ENCODE peak calls at places on chromosome 17, in six cellular contexts. Y is OCI-LY7; Q is GM23338; A is spleen; C is right atrium auricular region; F is CD8-positive, alpha-beta T cell. D is an unnamed sample.

GRCh38 chr17:82489851-82490511 is 29.6 kb upstream of the FOXK2 start:
- DNase-seq in A (no peak), C (no peak), F (no peak), Q (no peak), Y (no peak), D (no peak)

GRCh38 chr17:75571197-75571884 is 16.3 kb upstream of the MYO15B start:
- DNase-seq in F (no peak), C (no peak), A (peak; percentile 92), Q (no peak), Y (peak; percentile 97), D (no peak)

GRCh38 chr17:27993723-27994310 is 48.7 kb upstream of the NLK start:
- DNase-seq in Y (no peak), F (no peak), C (no peak), Q (no peak), A (no peak), D (no peak)

GRCh38 chr17:76252040-76252954 is 12.0 kb upstream of the RNF157 start:
- DNase-seq in F (no peak), A (peak; percentile 91), Q (no peak), Y (peak; percentile 41), C (peak; percentile 87), D (peak; percentile 56)

GRCh38 chr17:64216385-64217248 is 46.4 kb downstream of the TEX2 start:
- DNase-seq in A (peak; percentile 76), Q (peak; percentile 57), F (no peak), C (no peak), Y (no peak), D (no peak)

GRCh38 chr17:17056167-17056562 is 13.9 kb downstream of the MPRIP start:
- DNase-seq in Q (no peak), A (no peak), Y (no peak), F (no peak), C (no peak), D (no peak)

GRCh38 chr17:38667099-38667786 is 7.5 kb downstream of the EPOP start:
- DNase-seq in A (peak; percentile 84), Y (peak; percentile 78), F (peak; percentile 27), Q (peak; percentile 91), C (peak; percentile 78), D (peak; percentile 77)

GRCh38 chr17:81868674-81869220 is 2.4 kb downstream of the ARHGDIA start:
- DNase-seq in A (peak; percentile 83), Y (peak; percentile 37), F (no peak), C (no peak), Q (peak; percentile 36), D (peak; percentile 81)

GRCh38 chr17:73278465-73279453 is 17.1 kb upstream of the CPSF4L start:
- DNase-seq in Y (no peak), F (no peak), Q (no peak), A (no peak), C (no peak), D (no peak)

GRCh38 chr17:1059131-1059795 is 62.3 kb downstream of the TIMM22 start:
- DNase-seq in Q (no peak), F (no peak), A (no peak), Y (no peak), C (no peak), D (no peak)

GRCh38 chr17:67520282-67520906 is 143.3 kb downstream of the PITPNC1 start:
- DNase-seq in A (no peak), F (no peak), Q (no peak), C (no peak), Y (no peak), D (no peak)

GRCh38 chr17:5500804-5501391 is 14.5 kb downstream of the MIS12 start:
- DNase-seq in Q (peak; percentile 99), Y (peak; percentile 69), F (peak; percentile 64), A (peak; percentile 94), C (peak; percentile 69), D (peak; percentile 53)

GRCh38 chr17:82925336-82925735 is 85.5 kb upstream of the ZNF750 start:
- DNase-seq in C (no peak), A (no peak), Y (no peak), F (no peak), Q (no peak), D (no peak)

GRCh38 chr17:82349287-82349701 is 9.8 kb upstream of the TEX19 start:
- DNase-seq in F (no peak), Q (no peak), Y (no peak), C (no peak), A (no peak), D (no peak)

GRCh38 chr17:43389022-43389947 is 9.5 kb upstream of the ARL4D start:
- DNase-seq in C (peak; percentile 88), F (peak; percentile 75), Y (peak; percentile 86), Q (peak; percentile 87), A (peak; percentile 94), D (peak; percentile 65)

GRCh38 chr17:44159519-44160210 is 10.8 kb upstream of the ASB16 start:
- DNase-seq in C (no peak), Q (no peak), F (no peak), Y (no peak), A (no peak), D (no peak)

GRCh38 chr17:32755045-32755805 is 121.7 kb downstream of the MYO1D start:
- DNase-seq in C (no peak), A (no peak), F (no peak), Y (peak; percentile 55), Q (peak; percentile 53), D (peak; percentile 64)

GRCh38 chr17:40551874-40552768 is 13.2 kb downstream of the CCR7 start:
- DNase-seq in Y (no peak), F (no peak), A (peak; percentile 68), Q (no peak), C (peak; percentile 87), D (no peak)

GRCh38 chr17:59786536-59787319 is 79.3 kb downstream of the VMP1 start:
- DNase-seq in Q (peak; percentile 68), C (peak; percentile 69), A (no peak), F (peak; percentile 55), Y (peak; percentile 68), D (peak; percentile 88)

GRCh38 chr17:80611831-80612230 is 67.2 kb downstream of the RPTOR start:
- DNase-seq in A (no peak), Q (no peak), Y (no peak), F (no peak), C (no peak), D (no peak)

GRCh38 chr17:83055911-83056582 is 23.4 kb upstream of the METRNL start:
- DNase-seq in C (peak; percentile 58), A (peak; percentile 53), Q (no peak), F (no peak), Y (no peak), D (peak; percentile 44)

GRCh38 chr17:42165751-42166150 is 11.0 kb upstream of the RAB5C start:
- DNase-seq in Q (no peak), A (no peak), Y (no peak), F (no peak), C (no peak), D (no peak)

GRCh38 chr17:17391575-17392370 is 85.0 kb upstream of the MED9 start:
- DNase-seq in C (no peak), Y (peak; percentile 43), Q (peak; percentile 22), A (no peak), F (peak; percentile 44), D (no peak)

GRCh38 chr17:80981062-80981902 is 10.4 kb upstream of the CHMP6 start:
- DNase-seq in C (no peak), A (peak; percentile 82), F (peak; percentile 25), Q (peak; percentile 68), Y (peak; percentile 51), D (no peak)

GRCh38 chr17:71633391-71633849 is 487.4 kb upstream of the SOX9 start:
- DNase-seq in Q (no peak), F (no peak), A (no peak), Y (no peak), C (no peak), D (peak; percentile 82)

GRCh38 chr17:31540602-31541307 is 149.3 kb downstream of the RAB11FIP4 start:
- DNase-seq in C (no peak), Y (no peak), Q (no peak), A (no peak), F (no peak), D (no peak)

GRCh38 chr17:31537558-31537957 is 146.1 kb downstream of the RAB11FIP4 start:
- DNase-seq in A (peak; percentile 86), C (no peak), F (no peak), Q (no peak), Y (peak; percentile 79), D (no peak)

GRCh38 chr17:31544186-31544585 is 152.7 kb downstream of the RAB11FIP4 start:
- DNase-seq in Q (no peak), C (no peak), F (no peak), A (peak; percentile 45), Y (peak; percentile 42), D (no peak)

GRCh38 chr17:31538080-31538762 is 146.7 kb downstream of the RAB11FIP4 start:
- DNase-seq in A (peak; percentile 86), Y (peak; percentile 84), C (no peak), F (no peak), Q (no peak), D (no peak)

GRCh38 chr17:31541559-31541958 is 150.1 kb downstream of the RAB11FIP4 start:
- DNase-seq in F (no peak), Y (peak; percentile 62), A (peak; percentile 68), C (no peak), Q (peak; percentile 45), D (no peak)
- TF ChIP-seq CTCF in F (no peak), Y (peak; percentile 55), A (no peak), C (no peak), Q (peak; percentile 17), D (no peak)

GRCh38 chr17:29014716-29015115 is 8.9 kb upstream of the SEZ6 start:
- DNase-seq in Y (no peak), A (no peak), C (no peak), Q (no peak), F (no peak), D (no peak)

GRCh38 chr17:29008591-29008990 is 2.8 kb upstream of the SEZ6 start:
- DNase-seq in Y (no peak), C (no peak), Q (no peak), F (no peak), A (no peak), D (no peak)

GRCh38 chr17:29010129-29010528 is 4.3 kb upstream of the SEZ6 start:
- DNase-seq in Q (no peak), Y (no peak), C (no peak), F (no peak), A (no peak), D (no peak)

GRCh38 chr17:29010586-29010985 is 4.8 kb upstream of the SEZ6 start:
- DNase-seq in Y (no peak), C (no peak), A (no peak), F (no peak), Q (no peak), D (no peak)

GRCh38 chr17:29012535-29012934 is 6.7 kb upstream of the SEZ6 start:
- DNase-seq in F (no peak), Q (no peak), Y (no peak), C (no peak), A (no peak), D (no peak)
- H3K27ac ChIP-seq in F (no peak overlapping the region), Q (no peak overlapping the region), Y (no peak overlapping the region), C (no peak overlapping the region), A (no peak overlapping the region), D (no peak overlapping the region)

GRCh38 chr17:48064638-48065037 is 16.5 kb downstream of the NFE2L1 start:
- DNase-seq in Y (no peak), A (no peak), F (no peak), Q (peak; percentile 33), C (no peak), D (no peak)
- TF ChIP-seq CTCF in Y (no peak), A (no peak), F (no peak), Q (peak; percentile 49), C (no peak), D (no peak)

DNA sequence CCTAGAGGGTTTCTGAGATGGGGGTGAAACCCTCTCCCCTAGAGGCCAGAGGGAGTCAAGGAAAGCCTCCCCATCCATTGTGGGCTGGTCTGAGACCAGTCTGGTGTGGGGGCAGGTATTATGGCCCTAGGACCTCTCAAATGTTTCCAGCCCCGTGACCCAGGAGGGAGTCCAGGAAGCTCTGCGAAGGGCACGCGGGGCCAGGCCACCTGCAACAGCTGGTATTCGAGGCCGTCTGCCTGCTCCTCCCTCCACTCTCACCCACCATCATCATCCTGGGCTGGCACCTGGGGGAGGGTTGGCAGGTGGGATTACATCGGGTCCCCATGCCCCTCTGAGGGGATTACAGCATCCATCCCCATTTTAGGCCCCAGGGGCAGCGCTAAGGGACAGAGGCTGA is 38.1 kb upstream of the DLX4 start:
- DNase-seq in Q (no peak), A (no peak), F (no peak), C (no peak), Y (no peak), D (no peak)
- H3K27ac ChIP-seq in Q (no peak overlapping the region), A (no peak overlapping the region), F (no peak overlapping the region), C (no peak overlapping the region), Y (no peak overlapping the region), D (no peak overlapping the region)